ENCODE peak calls at places on chromosome 18, in eight cellular contexts. One of them, this sample, is unnamed.
A peak's percentile ranks its signal among the peaks of the same experiment; 100 is the strongest.

GRCh38 chr18:70195852-70196434 is 9.5 kb downstream of the RTTN start:
- DNase-seq in left ventricle myocardium inferior: no peak
- DNase-seq in CD8-positive, alpha-beta memory T cell: no peak
- DNase-seq in cardiac muscle cell: peak; percentile 59
- DNase-seq in suprapubic skin: no peak
- DNase-seq in GM23338: peak; percentile 58
- DNase-seq in heart right ventricle: no peak
- DNase-seq in tibial artery: no peak
- DNase-seq in this sample: peak; percentile 14

GRCh38 chr18:63887424-63887823 is at the start of gene SERPINB2:
- DNase-seq in left ventricle myocardium inferior: no peak
- DNase-seq in CD8-positive, alpha-beta memory T cell: no peak
- DNase-seq in cardiac muscle cell: no peak
- DNase-seq in suprapubic skin: no peak
- DNase-seq in GM23338: no peak
- DNase-seq in heart right ventricle: no peak
- DNase-seq in tibial artery: no peak
- DNase-seq in this sample: no peak

GRCh38 chr18:45871655-45872054 is 46.2 kb downstream of the SIGLEC15 start:
- DNase-seq in left ventricle myocardium inferior: no peak
- DNase-seq in CD8-positive, alpha-beta memory T cell: no peak
- DNase-seq in cardiac muscle cell: no peak
- DNase-seq in suprapubic skin: no peak
- DNase-seq in GM23338: no peak
- DNase-seq in heart right ventricle: no peak
- DNase-seq in tibial artery: no peak
- DNase-seq in this sample: no peak

GRCh38 chr18:66046025-66046602 is 295.3 kb downstream of the CDH7 start:
- DNase-seq in left ventricle myocardium inferior: no peak
- DNase-seq in CD8-positive, alpha-beta memory T cell: no peak
- DNase-seq in cardiac muscle cell: no peak
- DNase-seq in suprapubic skin: no peak
- DNase-seq in GM23338: peak; percentile 15
- DNase-seq in heart right ventricle: no peak
- DNase-seq in tibial artery: no peak
- DNase-seq in this sample: peak; percentile 31

GRCh38 chr18:44909191-44909719 is 228.6 kb downstream of the SETBP1 start:
- DNase-seq in left ventricle myocardium inferior: no peak
- DNase-seq in CD8-positive, alpha-beta memory T cell: no peak
- DNase-seq in cardiac muscle cell: no peak
- DNase-seq in suprapubic skin: no peak
- DNase-seq in GM23338: no peak
- DNase-seq in heart right ventricle: no peak
- DNase-seq in tibial artery: no peak
- DNase-seq in this sample: no peak

GRCh38 chr18:9055185-9055584 is 47.3 kb upstream of the NDUFV2 start:
- DNase-seq in left ventricle myocardium inferior: no peak
- DNase-seq in CD8-positive, alpha-beta memory T cell: no peak
- DNase-seq in cardiac muscle cell: no peak
- DNase-seq in suprapubic skin: no peak
- DNase-seq in GM23338: no peak
- DNase-seq in heart right ventricle: no peak
- DNase-seq in tibial artery: no peak
- DNase-seq in this sample: no peak

GRCh38 chr18:42437646-42438045 is 482.6 kb downstream of the PIK3C3 start:
- DNase-seq in left ventricle myocardium inferior: peak; percentile 18
- DNase-seq in CD8-positive, alpha-beta memory T cell: no peak
- DNase-seq in cardiac muscle cell: no peak
- DNase-seq in suprapubic skin: no peak
- DNase-seq in GM23338: no peak
- DNase-seq in heart right ventricle: peak; percentile 6
- DNase-seq in tibial artery: no peak
- DNase-seq in this sample: peak; percentile 34

GRCh38 chr18:649341-649740 is 8.1 kb upstream of the TYMS start:
- DNase-seq in left ventricle myocardium inferior: no peak
- DNase-seq in CD8-positive, alpha-beta memory T cell: no peak
- DNase-seq in cardiac muscle cell: no peak
- DNase-seq in suprapubic skin: no peak
- DNase-seq in GM23338: no peak
- DNase-seq in heart right ventricle: no peak
- DNase-seq in tibial artery: no peak
- DNase-seq in this sample: no peak

GRCh38 chr18:7856733-7857132 is 289.6 kb downstream of the PTPRM start:
- DNase-seq in left ventricle myocardium inferior: no peak
- DNase-seq in CD8-positive, alpha-beta memory T cell: no peak
- DNase-seq in cardiac muscle cell: no peak
- DNase-seq in suprapubic skin: no peak
- DNase-seq in GM23338: no peak
- DNase-seq in heart right ventricle: no peak
- DNase-seq in tibial artery: no peak
- DNase-seq in this sample: no peak

GRCh38 chr18:58194028-58194427 is 150.0 kb downstream of the NEDD4L start:
- DNase-seq in left ventricle myocardium inferior: no peak
- DNase-seq in CD8-positive, alpha-beta memory T cell: no peak
- DNase-seq in cardiac muscle cell: peak; percentile 57
- DNase-seq in suprapubic skin: no peak
- DNase-seq in GM23338: peak; percentile 89
- DNase-seq in heart right ventricle: no peak
- DNase-seq in tibial artery: no peak
- DNase-seq in this sample: peak; percentile 51

GRCh38 chr18:76227759-76228158 is 267.3 kb downstream of the ZNF516 start:
- DNase-seq in left ventricle myocardium inferior: no peak
- DNase-seq in CD8-positive, alpha-beta memory T cell: no peak
- DNase-seq in cardiac muscle cell: no peak
- DNase-seq in suprapubic skin: no peak
- DNase-seq in GM23338: no peak
- DNase-seq in heart right ventricle: no peak
- DNase-seq in tibial artery: no peak
- DNase-seq in this sample: no peak

GRCh38 chr18:11339121-11339520 is 189.8 kb upstream of the PIEZO2 start:
- DNase-seq in left ventricle myocardium inferior: no peak
- DNase-seq in CD8-positive, alpha-beta memory T cell: no peak
- DNase-seq in cardiac muscle cell: no peak
- DNase-seq in suprapubic skin: no peak
- DNase-seq in GM23338: no peak
- DNase-seq in heart right ventricle: no peak
- DNase-seq in tibial artery: no peak
- DNase-seq in this sample: no peak

GRCh38 chr18:73881396-73881795 is 266.2 kb downstream of the FBXO15 start:
- DNase-seq in left ventricle myocardium inferior: no peak
- DNase-seq in CD8-positive, alpha-beta memory T cell: no peak
- DNase-seq in cardiac muscle cell: no peak
- DNase-seq in suprapubic skin: no peak
- DNase-seq in GM23338: no peak
- DNase-seq in heart right ventricle: no peak
- DNase-seq in tibial artery: no peak
- DNase-seq in this sample: no peak

GRCh38 chr18:74251297-74252031 is 40.3 kb downstream of the CYB5A start:
- DNase-seq in left ventricle myocardium inferior: no peak
- DNase-seq in CD8-positive, alpha-beta memory T cell: no peak
- DNase-seq in cardiac muscle cell: no peak
- DNase-seq in suprapubic skin: no peak
- DNase-seq in GM23338: peak; percentile 34
- DNase-seq in heart right ventricle: no peak
- DNase-seq in tibial artery: peak; percentile 36
- DNase-seq in this sample: no peak

GRCh38 chr18:23551978-23552377 is 34.3 kb downstream of the NPC1 start:
- DNase-seq in left ventricle myocardium inferior: no peak
- DNase-seq in CD8-positive, alpha-beta memory T cell: no peak
- DNase-seq in cardiac muscle cell: no peak
- DNase-seq in suprapubic skin: no peak
- DNase-seq in GM23338: no peak
- DNase-seq in heart right ventricle: no peak
- DNase-seq in tibial artery: no peak
- DNase-seq in this sample: no peak

GRCh38 chr18:23553887-23554286 is 32.4 kb downstream of the NPC1 start:
- DNase-seq in left ventricle myocardium inferior: no peak
- DNase-seq in CD8-positive, alpha-beta memory T cell: no peak
- DNase-seq in cardiac muscle cell: no peak
- DNase-seq in suprapubic skin: no peak
- DNase-seq in GM23338: no peak
- DNase-seq in heart right ventricle: no peak
- DNase-seq in tibial artery: no peak
- DNase-seq in this sample: no peak

GRCh38 chr18:23548719-23549118 is 37.6 kb downstream of the NPC1 start:
- DNase-seq in left ventricle myocardium inferior: no peak
- DNase-seq in CD8-positive, alpha-beta memory T cell: no peak
- DNase-seq in cardiac muscle cell: no peak
- DNase-seq in suprapubic skin: no peak
- DNase-seq in GM23338: no peak
- DNase-seq in heart right ventricle: no peak
- DNase-seq in tibial artery: no peak
- DNase-seq in this sample: no peak

GRCh38 chr18:23547806-23548205 is 38.5 kb downstream of the NPC1 start:
- DNase-seq in left ventricle myocardium inferior: no peak
- DNase-seq in CD8-positive, alpha-beta memory T cell: no peak
- DNase-seq in cardiac muscle cell: no peak
- DNase-seq in suprapubic skin: no peak
- DNase-seq in GM23338: no peak
- DNase-seq in heart right ventricle: no peak
- DNase-seq in tibial artery: no peak
- DNase-seq in this sample: no peak

GRCh38 chr18:23550898-23551297 is 35.4 kb downstream of the NPC1 start:
- DNase-seq in left ventricle myocardium inferior: no peak
- DNase-seq in CD8-positive, alpha-beta memory T cell: no peak
- DNase-seq in cardiac muscle cell: no peak
- DNase-seq in suprapubic skin: no peak
- DNase-seq in GM23338: no peak
- DNase-seq in heart right ventricle: no peak
- DNase-seq in tibial artery: no peak
- DNase-seq in this sample: no peak
- H3K4me1 ChIP-seq in left ventricle myocardium inferior: no peaks in the 10 kb centered on the region
- H3K4me1 ChIP-seq in CD8-positive, alpha-beta memory T cell: no peaks in the 10 kb centered on the region
- H3K4me1 ChIP-seq in cardiac muscle cell: peaks cover 11% of the 10 kb centered on the region
- H3K4me1 ChIP-seq in suprapubic skin: peaks cover 8% of the 10 kb centered on the region
- H3K4me1 ChIP-seq in GM23338: no peaks in the 10 kb centered on the region
- H3K4me1 ChIP-seq in heart right ventricle: no peaks in the 10 kb centered on the region
- H3K4me1 ChIP-seq in tibial artery: no peaks in the 10 kb centered on the region
- H3K4me1 ChIP-seq in this sample: no peaks in the 10 kb centered on the region

GRCh38 chr18:71865888-71866287 is 678.3 kb downstream of the CBLN2 start:
- DNase-seq in left ventricle myocardium inferior: no peak
- DNase-seq in CD8-positive, alpha-beta memory T cell: no peak
- DNase-seq in cardiac muscle cell: no peak
- DNase-seq in suprapubic skin: no peak
- DNase-seq in GM23338: no peak
- DNase-seq in heart right ventricle: no peak
- DNase-seq in tibial artery: no peak
- DNase-seq in this sample: no peak
- H3K4me3 ChIP-seq in left ventricle myocardium inferior: no peak overlapping the region
- H3K4me3 ChIP-seq in CD8-positive, alpha-beta memory T cell: no peak overlapping the region
- H3K4me3 ChIP-seq in cardiac muscle cell: no peak overlapping the region
- H3K4me3 ChIP-seq in suprapubic skin: no peak overlapping the region
- H3K4me3 ChIP-seq in GM23338: no peak overlapping the region
- H3K4me3 ChIP-seq in heart right ventricle: no peak overlapping the region
- H3K4me3 ChIP-seq in tibial artery: no peak overlapping the region
- H3K4me3 ChIP-seq in this sample: no peak overlapping the region

DNA sequence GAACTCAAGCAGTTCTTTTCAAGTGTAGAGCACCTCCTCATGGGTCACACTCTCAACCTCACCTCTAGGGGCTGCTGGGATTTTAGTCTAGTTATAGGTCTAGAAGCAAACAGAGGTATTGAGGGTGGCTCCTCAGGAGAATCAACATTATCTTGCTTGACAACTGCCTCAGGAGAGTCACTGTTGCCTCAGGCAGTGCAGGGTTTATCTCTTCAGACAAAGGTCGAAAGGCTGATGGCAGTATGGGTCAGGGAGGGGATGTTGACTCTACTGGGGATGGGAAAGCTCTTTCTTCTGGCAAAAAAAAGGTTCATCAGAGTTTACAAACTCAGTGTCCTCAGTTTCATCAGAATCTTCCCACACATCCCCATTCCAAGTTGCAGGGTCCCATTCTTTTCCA is 23.9 kb downstream of the DTNA start:
- DNase-seq in left ventricle myocardium inferior: no peak
- DNase-seq in CD8-positive, alpha-beta memory T cell: no peak
- DNase-seq in cardiac muscle cell: no peak
- DNase-seq in suprapubic skin: no peak
- DNase-seq in GM23338: no peak
- DNase-seq in heart right ventricle: no peak
- DNase-seq in tibial artery: no peak
- DNase-seq in this sample: no peak
- H3K4me1 ChIP-seq in left ventricle myocardium inferior: peaks cover 65% of the 10 kb centered on the region
- H3K4me1 ChIP-seq in CD8-positive, alpha-beta memory T cell: no peaks in the 10 kb centered on the region
- H3K4me1 ChIP-seq in cardiac muscle cell: peaks cover 7% of the 10 kb centered on the region
- H3K4me1 ChIP-seq in suprapubic skin: peaks cover 5% of the 10 kb centered on the region
- H3K4me1 ChIP-seq in GM23338: peaks cover 4% of the 10 kb centered on the region
- H3K4me1 ChIP-seq in heart right ventricle: peaks cover 26% of the 10 kb centered on the region
- H3K4me1 ChIP-seq in tibial artery: peaks cover 25% of the 10 kb centered on the region
- H3K4me1 ChIP-seq in this sample: no peaks in the 10 kb centered on the region

GRCh38 chr18:13503839-13504238 is 222.5 kb downstream of the FAM210A start:
- DNase-seq in left ventricle myocardium inferior: no peak
- DNase-seq in CD8-positive, alpha-beta memory T cell: no peak
- DNase-seq in cardiac muscle cell: no peak
- DNase-seq in suprapubic skin: no peak
- DNase-seq in GM23338: no peak
- DNase-seq in heart right ventricle: no peak
- DNase-seq in tibial artery: no peak
- DNase-seq in this sample: no peak

GRCh38 chr18:13502585-13502984 is 223.8 kb downstream of the FAM210A start:
- DNase-seq in left ventricle myocardium inferior: peak; percentile 46
- DNase-seq in CD8-positive, alpha-beta memory T cell: no peak
- DNase-seq in cardiac muscle cell: no peak
- DNase-seq in suprapubic skin: no peak
- DNase-seq in GM23338: no peak
- DNase-seq in heart right ventricle: peak; percentile 41
- DNase-seq in tibial artery: peak; percentile 26
- DNase-seq in this sample: peak; percentile 24

GRCh38 chr18:13500891-13501887 is 225.2 kb downstream of the FAM210A start:
- DNase-seq in left ventricle myocardium inferior: peak; percentile 49
- DNase-seq in CD8-positive, alpha-beta memory T cell: no peak
- DNase-seq in cardiac muscle cell: no peak
- DNase-seq in suprapubic skin: no peak
- DNase-seq in GM23338: peak; percentile 47
- DNase-seq in heart right ventricle: peak; percentile 48
- DNase-seq in tibial artery: peak; percentile 57
- DNase-seq in this sample: peak; percentile 87

GRCh38 chr18:13501896-13502295 is 224.5 kb downstream of the FAM210A start:
- DNase-seq in left ventricle myocardium inferior: no peak
- DNase-seq in CD8-positive, alpha-beta memory T cell: no peak
- DNase-seq in cardiac muscle cell: no peak
- DNase-seq in suprapubic skin: no peak
- DNase-seq in GM23338: no peak
- DNase-seq in heart right ventricle: no peak
- DNase-seq in tibial artery: no peak
- DNase-seq in this sample: no peak

DNA sequence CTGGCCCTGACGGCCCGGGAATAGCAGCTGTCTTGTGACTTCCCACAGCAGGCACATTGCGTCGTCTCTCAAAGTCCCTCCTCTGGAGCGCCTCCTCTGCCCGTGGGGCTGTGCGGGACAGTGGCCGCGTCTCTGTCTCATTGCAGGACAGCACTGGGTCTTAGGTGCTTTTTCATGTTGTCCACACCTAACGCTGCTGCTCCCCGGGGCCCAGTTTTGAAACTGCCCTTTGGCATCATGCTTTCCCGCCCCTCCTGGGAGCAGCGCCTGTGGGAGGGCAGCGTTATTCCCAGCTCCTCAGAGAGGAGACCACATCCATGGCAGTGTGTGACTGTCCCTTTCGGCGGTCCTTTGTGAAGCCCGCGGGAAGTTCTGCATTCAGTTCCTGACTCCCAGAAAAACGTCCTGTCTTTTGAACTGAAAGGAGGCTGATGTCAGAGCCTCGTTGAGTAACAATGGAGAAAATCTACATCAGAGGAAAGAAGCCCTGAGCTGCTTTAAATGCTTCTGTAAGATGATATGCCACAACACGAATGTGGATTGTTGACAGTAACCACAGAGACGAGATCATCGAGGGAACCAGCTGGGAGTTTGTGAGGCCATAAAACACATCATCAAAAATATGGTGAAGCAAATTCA is 226.0 kb downstream of the FAM210A start:
- DNase-seq in left ventricle myocardium inferior: peak; percentile 59
- DNase-seq in CD8-positive, alpha-beta memory T cell: no peak
- DNase-seq in cardiac muscle cell: peak; percentile 9
- DNase-seq in suprapubic skin: no peak
- DNase-seq in GM23338: peak; percentile 88
- DNase-seq in heart right ventricle: peak; percentile 42
- DNase-seq in tibial artery: peak; percentile 49
- DNase-seq in this sample: no peak
- H3K4me3 ChIP-seq in left ventricle myocardium inferior: peak overlapping the region; percentile 56
- H3K4me3 ChIP-seq in CD8-positive, alpha-beta memory T cell: no peak overlapping the region
- H3K4me3 ChIP-seq in cardiac muscle cell: no peak overlapping the region
- H3K4me3 ChIP-seq in suprapubic skin: peak overlapping the region; percentile 35
- H3K4me3 ChIP-seq in GM23338: peak overlapping the region; percentile 4
- H3K4me3 ChIP-seq in heart right ventricle: peak overlapping the region; percentile 34
- H3K4me3 ChIP-seq in tibial artery: peak overlapping the region; percentile 35
- H3K4me3 ChIP-seq in this sample: no peak overlapping the region